ENCODE peak calls at places on chromosome 12, in five cellular contexts. One of them, this sample, is unnamed.

GRCh38 chr12:130401703-130402102 is 64.0 kb downstream of the PIWIL1 start:
- DNase-seq in astrocyte of the cerebellum: no peak
- DNase-seq in hypothalamus: no peak
- DNase-seq in cardiac muscle cell: peak; percentile 51
- DNase-seq in HFF-Myc: no peak
- DNase-seq in this sample: no peak

GRCh38 chr12:46933947-46934346 is 108.2 kb upstream of the SLC38A4 start:
- DNase-seq in astrocyte of the cerebellum: peak; percentile 49
- DNase-seq in hypothalamus: no peak
- DNase-seq in cardiac muscle cell: peak; percentile 40
- DNase-seq in HFF-Myc: peak; percentile 66
- DNase-seq in this sample: peak; percentile 60

GRCh38 chr12:57893460-57894353 is 47.2 kb upstream of the CTDSP2 start:
- DNase-seq in astrocyte of the cerebellum: peak; percentile 88
- DNase-seq in hypothalamus: peak; percentile 81
- DNase-seq in cardiac muscle cell: peak; percentile 85
- DNase-seq in HFF-Myc: peak; percentile 88
- DNase-seq in this sample: peak; percentile 89

GRCh38 chr12:128906485-128907137 is 53.3 kb downstream of the GLT1D1 start:
- DNase-seq in astrocyte of the cerebellum: no peak
- DNase-seq in hypothalamus: no peak
- DNase-seq in cardiac muscle cell: no peak
- DNase-seq in HFF-Myc: no peak
- DNase-seq in this sample: no peak

GRCh38 chr12:2374092-2374740 is 321.4 kb downstream of the CACNA1C start:
- DNase-seq in astrocyte of the cerebellum: peak; percentile 32
- DNase-seq in hypothalamus: no peak
- DNase-seq in cardiac muscle cell: no peak
- DNase-seq in HFF-Myc: no peak
- DNase-seq in this sample: peak; percentile 52

GRCh38 chr12:14923944-14924343 is 14.4 kb downstream of the ERP27 start:
- DNase-seq in astrocyte of the cerebellum: no peak
- DNase-seq in hypothalamus: no peak
- DNase-seq in cardiac muscle cell: no peak
- DNase-seq in HFF-Myc: no peak
- DNase-seq in this sample: peak; percentile 19

GRCh38 chr12:14418526-14418925 is 53.0 kb downstream of the ATF7IP start:
- DNase-seq in astrocyte of the cerebellum: no peak
- DNase-seq in hypothalamus: no peak
- DNase-seq in cardiac muscle cell: no peak
- DNase-seq in HFF-Myc: no peak
- DNase-seq in this sample: peak; percentile 39

GRCh38 chr12:80837342-80837978 is 100.3 kb downstream of the LIN7A start:
- DNase-seq in astrocyte of the cerebellum: peak; percentile 66
- DNase-seq in hypothalamus: peak; percentile 5
- DNase-seq in cardiac muscle cell: peak; percentile 66
- DNase-seq in HFF-Myc: peak; percentile 74
- DNase-seq in this sample: peak; percentile 31

GRCh38 chr12:115337693-115338543 is 653.9 kb upstream of the TBX3 start:
- DNase-seq in astrocyte of the cerebellum: peak; percentile 59
- DNase-seq in hypothalamus: no peak
- DNase-seq in cardiac muscle cell: no peak
- DNase-seq in HFF-Myc: peak; percentile 87
- DNase-seq in this sample: peak; percentile 88

GRCh38 chr12:106291342-106291741 is 11.2 kb upstream of the TCP11L2 start:
- DNase-seq in astrocyte of the cerebellum: no peak
- DNase-seq in hypothalamus: no peak
- DNase-seq in cardiac muscle cell: no peak
- DNase-seq in HFF-Myc: no peak
- DNase-seq in this sample: no peak

GRCh38 chr12:132323171-132324010 is 6.0 kb downstream of the GALNT9 start:
- DNase-seq in astrocyte of the cerebellum: no peak
- DNase-seq in hypothalamus: no peak
- DNase-seq in cardiac muscle cell: no peak
- DNase-seq in HFF-Myc: no peak
- DNase-seq in this sample: no peak

This sample was measured in RPMI7951.